ENCODE peak calls at places on chromosomes 6 and 20, in five cellular contexts. P is endothelial cell of umbilical vein, U is H1, F is endodermal cell, N is tibial artery. K is an unnamed sample. For H3K27me3, the result is how much of the 10 kb centered on the place peaks cover.

GRCh38 chr6:144581807-144582537 is 296.8 kb downstream of the UTRN start:
- DNase-seq in U (no peak), N (no peak), P (peak), F (peak), K (peak)

GRCh38 chr6:125611573-125612399 is 137.6 kb upstream of the HEY2 start:
- DNase-seq in F (peak), U (no peak), N (peak), P (peak), K (peak)

GRCh38 chr6:157885211-157885788 is 62.3 kb downstream of the SNX9 start:
- DNase-seq in N (no peak), P (peak), F (no peak), U (no peak), K (no peak)

GRCh38 chr20:16922834-16923233 is 174.7 kb downstream of the OTOR start:
- DNase-seq in N (no peak), F (no peak), U (no peak), P (no peak), K (peak)

GRCh38 chr20:41234546-41234945 is 83.0 kb downstream of the ZHX3 start:
- DNase-seq in P (no peak), U (no peak), F (peak), N (peak), K (no peak)

GRCh38 chr6:109853426-109853825 is 124.7 kb upstream of the GPR6 start:
- DNase-seq in U (no peak), P (no peak), F (peak), N (no peak), K (no peak)

GRCh38 chr6:36443951-36444428 is 1.2 kb downstream of the KCTD20 start:
- DNase-seq in P (peak), F (peak), N (no peak), U (no peak), K (no peak)

GRCh38 chr20:50744143-50744792 is 12.9 kb downstream of the PARD6B start:
- DNase-seq in U (no peak), F (peak), N (peak), P (peak), K (peak)

GRCh38 chr6:158861686-158862381 is 42.7 kb upstream of the EZR start:
- DNase-seq in P (no peak), N (no peak), F (no peak), U (no peak), K (no peak)

GRCh38 chr6:101961357-101961756 is 567.8 kb downstream of the GRIK2 start:
- DNase-seq in P (no peak), N (no peak), U (no peak), F (no peak), K (no peak)

GRCh38 chr6:16690244-16691142 is 70.8 kb downstream of the ATXN1 start:
- DNase-seq in F (no peak), U (no peak), P (no peak), N (no peak), K (no peak)

DNA sequence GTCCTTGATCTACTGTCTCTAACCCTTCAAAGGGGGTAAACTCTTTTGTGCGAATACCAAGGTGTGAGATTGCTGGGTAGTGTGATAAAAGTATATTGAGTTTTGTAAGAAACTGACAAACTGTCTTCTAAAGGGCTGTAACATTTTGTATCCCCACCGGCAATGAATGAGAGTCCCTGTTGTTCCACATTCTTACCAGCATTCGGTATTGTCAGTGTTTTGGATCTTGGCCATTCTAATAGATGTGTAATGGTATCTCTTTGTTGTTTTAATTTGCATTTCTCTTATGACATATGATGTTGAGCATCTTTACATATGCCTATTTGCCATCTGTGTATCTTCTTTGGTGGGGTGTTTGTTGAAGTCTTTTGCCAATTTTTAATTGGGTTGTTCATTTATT is 1090.7 kb downstream of the KIF16B start:
- DNase-seq in F (no peak), P (no peak), U (no peak), N (no peak), K (no peak)
- TF ChIP-seq CTCF in F (peak), P (no peak), U (no peak), N (no peak), K (no peak)

GRCh38 chr6:28775052-28775376 is 148.8 kb downstream of the TRIM27 start:
- DNase-seq in P (no peak), U (no peak), N (no peak), F (no peak), K (no peak)
- H3K27me3 ChIP-seq in P (half or more), U (half or more), N (half or more), F (half or more), K (half or more)

GRCh38 chr20:14307956-14308355 is 29.5 kb downstream of the FLRT3 start:
- DNase-seq in U (no peak), F (no peak), N (no peak), P (no peak), K (no peak)

GRCh38 chr20:14303106-14303505 is 34.3 kb downstream of the FLRT3 start:
- DNase-seq in P (no peak), N (no peak), F (no peak), U (no peak), K (no peak)

GRCh38 chr20:14304466-14304865 is 32.9 kb downstream of the FLRT3 start:
- DNase-seq in N (no peak), U (no peak), P (no peak), F (no peak), K (no peak)
- TF ChIP-seq CTCF in N (no peak), U (no peak), P (no peak), F (no peak), K (no peak)

GRCh38 chr20:59560588-59561227 is 43.6 kb upstream of the PHACTR3 start:
- DNase-seq in P (no peak), N (no peak), F (no peak), U (no peak), K (peak)
- H3K27me3 ChIP-seq in P (under half), N (under half), F (under half), U (under half), K (under half)

GRCh38 chr20:36887779-36888133 is 11.8 kb downstream of the TLDC2 start:
- DNase-seq in P (no peak), U (no peak), N (no peak), F (peak), K (no peak)

GRCh38 chr20:36886859-36887778 is 11.2 kb downstream of the TLDC2 start:
- DNase-seq in U (peak), F (peak), P (peak), N (peak), K (peak)

GRCh38 chr20:36883972-36884535 is 8.1 kb downstream of the TLDC2 start:
- DNase-seq in P (no peak), U (no peak), N (no peak), F (no peak), K (no peak)

GRCh38 chr20:36881888-36882287 is 6.0 kb downstream of the TLDC2 start:
- DNase-seq in U (no peak), P (no peak), N (no peak), F (no peak), K (no peak)

GRCh38 chr20:36885355-36885754 is 9.4 kb downstream of the TLDC2 start:
- DNase-seq in P (no peak), F (no peak), U (no peak), N (no peak), K (no peak)
- TF ChIP-seq CTCF in P (no peak), F (peak), U (no peak), N (no peak), K (peak)

DNA sequence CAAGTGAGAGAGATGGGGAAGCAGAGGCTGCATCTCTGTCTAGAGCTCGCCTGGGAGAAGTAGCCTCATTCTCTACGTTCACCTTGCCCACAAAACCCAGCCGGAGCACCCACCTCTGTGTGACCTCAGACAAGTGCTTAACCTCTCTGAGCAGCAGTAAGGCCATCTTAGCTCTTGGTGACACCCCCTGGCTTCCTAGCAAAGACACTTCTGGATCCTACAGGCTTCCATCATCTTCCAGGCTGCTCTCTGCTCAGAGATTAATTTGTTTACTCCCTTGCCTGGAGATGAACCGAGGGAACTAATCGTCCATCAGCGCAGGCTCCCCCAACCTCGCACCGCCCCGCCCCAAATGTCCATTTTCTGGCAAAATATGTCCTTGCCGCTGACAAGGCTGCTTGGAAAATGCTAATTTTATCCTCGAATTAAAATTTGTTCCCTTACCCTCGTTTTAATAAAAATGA is 24.0 kb upstream of the CTNNBL1 start:
- DNase-seq in F (no peak), N (no peak), P (no peak), U (no peak), K (no peak)
- H3K27me3 ChIP-seq in F (under half), N (under half), P (under half), U (under half), K (under half)

K was measured in brain microvascular endothelial cell.